ENCODE peak calls at places on chromosomes 13 and 19, in five cellular contexts. Z, T, W, P and C are unnamed samples. For H3K4me1, the result is how much of the 10 kb centered on the place peaks cover.

GRCh38 chr19:33373701-33374405 is at the start of gene CEBPG:
- DNase-seq in W (peak), P (no peak), T (no peak), Z (peak), C (peak)

GRCh38 chr13:107866666-107867623 is 348.4 kb downstream of the LIG4 start:
- DNase-seq in W (no peak), Z (peak), T (no peak), P (no peak), C (no peak)

GRCh38 chr19:38263696-38264485 is 482 bp upstream of the SPINT2 start:
- DNase-seq in Z (no peak), W (no peak), T (no peak), P (no peak), C (no peak)

GRCh38 chr19:36008336-36008978 is at the start of gene SYNE4:
- DNase-seq in W (no peak), P (no peak), Z (peak), T (no peak), C (no peak)

GRCh38 chr19:38173324-38174041 is 50.5 kb downstream of the DPF1 start:
- DNase-seq in T (no peak), P (no peak), Z (no peak), W (no peak), C (no peak)

GRCh38 chr19:49145485-49146407 is 9.4 kb downstream of the HRC start:
- DNase-seq in T (peak), P (peak), Z (peak), W (peak), C (peak)

GRCh38 chr13:98438246-98439135 is 138.4 kb downstream of the STK24 start:
- DNase-seq in Z (no peak), W (no peak), T (no peak), P (no peak), C (no peak)

GRCh38 chr19:45558399-45558878 is 26.2 kb downstream of the OPA3 start:
- DNase-seq in P (no peak), Z (peak), T (peak), W (no peak), C (peak)

GRCh38 chr13:29922281-29922821 is 71.9 kb upstream of the UBL3 start:
- DNase-seq in T (no peak), Z (no peak), W (no peak), P (no peak), C (peak)

GRCh38 chr13:22134261-22134660 is 463.4 kb downstream of the FGF9 start:
- DNase-seq in P (no peak), W (no peak), T (no peak), Z (no peak), C (no peak)

GRCh38 chr13:42747399-42747873 is 33.9 kb upstream of the FAM216B start:
- DNase-seq in P (no peak), T (no peak), W (no peak), Z (no peak), C (peak)

GRCh38 chr19:16417660-16418596 is 53.8 kb downstream of the EPS15L1 start:
- DNase-seq in T (peak), Z (peak), W (peak), P (peak), C (peak)

GRCh38 chr13:110485604-110486003 is 75.9 kb downstream of the RAB20 start:
- DNase-seq in T (no peak), P (no peak), Z (peak), W (no peak), C (peak)

GRCh38 chr19:32287811-32288227 is 57.6 kb upstream of the ZNF507 start:
- DNase-seq in P (peak), T (no peak), Z (peak), W (peak), C (peak)

GRCh38 chr19:13079542-13079986 is 23.1 kb downstream of the LYL1 start:
- DNase-seq in W (peak), Z (no peak), T (no peak), P (no peak), C (peak)

GRCh38 chr13:36344173-36344572 is 2.0 kb downstream of the SPART start:
- DNase-seq in P (no peak), T (no peak), W (peak), Z (no peak), C (peak)

GRCh38 chr13:44259045-44260042 is 114.3 kb upstream of the SERP2 start:
- DNase-seq in P (no peak), T (peak), Z (no peak), W (peak), C (no peak)

GRCh38 chr19:49552749-49553148 is 24.9 kb downstream of the RCN3 start:
- DNase-seq in P (no peak), T (peak), Z (no peak), W (no peak), C (no peak)

GRCh38 chr13:45016792-45017425 is 27.6 kb downstream of the GPALPP1 start:
- DNase-seq in W (no peak), T (no peak), Z (no peak), P (no peak), C (no peak)

DNA sequence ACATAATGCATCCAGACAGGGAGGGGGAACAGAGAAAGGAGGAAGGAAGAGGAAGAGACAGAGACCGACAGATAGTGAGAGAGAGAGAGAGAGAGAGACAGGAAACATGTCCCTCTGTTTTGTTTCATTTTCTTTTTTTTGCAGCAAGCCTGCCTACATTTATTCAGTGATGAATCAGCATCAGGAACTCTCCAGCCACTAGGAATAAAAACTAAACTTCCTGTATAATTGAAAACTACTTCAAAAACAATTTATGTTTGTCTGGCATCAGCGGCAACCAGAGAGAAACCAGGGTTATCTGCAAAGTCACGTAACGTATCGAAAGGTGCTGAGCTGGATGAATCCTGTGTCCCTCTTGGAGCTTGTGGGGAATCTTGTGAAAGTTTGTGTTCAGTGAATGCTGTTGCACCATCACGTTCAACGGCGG is 148.6 kb upstream of the SOX21 start:
- DNase-seq in T (peak), P (no peak), Z (no peak), W (no peak), C (no peak)
- H3K4me3 ChIP-seq in T (peak), P (no peak), Z (no peak), W (peak), C (no peak)

DNA sequence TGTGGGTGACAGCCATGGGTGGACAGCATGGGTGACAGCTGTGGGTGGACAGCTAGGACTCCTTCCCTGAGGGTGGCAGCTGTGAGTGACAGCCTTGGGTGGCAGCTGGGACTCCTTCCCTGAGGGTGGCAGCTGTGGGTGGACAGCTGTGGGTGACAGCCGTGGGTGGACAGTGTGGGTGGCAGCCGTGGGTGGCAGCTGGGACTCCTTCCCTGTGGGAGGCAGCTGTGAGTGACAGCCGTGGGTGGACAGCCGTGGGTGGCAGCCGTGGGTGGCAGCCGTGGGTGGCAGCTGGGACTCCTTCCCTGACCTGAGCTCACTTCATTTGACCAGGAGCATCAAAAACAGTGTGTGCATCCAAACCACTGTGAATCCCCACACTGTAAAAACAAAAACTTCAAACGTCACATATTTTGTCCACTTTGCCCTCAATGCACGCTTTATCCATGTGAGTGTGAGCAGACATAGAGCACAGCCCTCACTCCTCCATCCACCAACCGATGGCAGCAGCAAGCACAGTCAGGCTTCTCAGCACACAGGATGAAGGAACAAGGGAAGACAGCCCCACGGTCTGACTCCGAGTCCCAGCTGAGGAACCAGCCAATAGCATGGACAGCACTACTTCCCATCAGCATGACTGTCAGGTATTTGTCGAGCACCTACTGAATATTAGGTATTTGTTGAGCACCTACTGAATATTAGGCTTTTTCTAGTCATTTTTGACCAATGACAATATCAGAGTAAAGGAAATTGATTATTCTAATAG is 1.6 kb upstream of the CFAP97D2 start:
- DNase-seq in P (no peak), Z (no peak), T (no peak), W (no peak), C (peak)
- H3K4me1 ChIP-seq in P (under half), Z (under half), T (under half), W (under half), C (under half)

GRCh38 chr13:48977973-48978372 is 2.3 kb downstream of the FNDC3A start:
- DNase-seq in P (no peak), W (no peak), Z (no peak), T (no peak), C (no peak)

GRCh38 chr13:48975101-48975925 is at the start of gene FNDC3A:
- DNase-seq in W (peak), T (peak), Z (peak), P (no peak), C (peak)

GRCh38 chr13:48976677-48977625 is 1.2 kb downstream of the FNDC3A start:
- DNase-seq in W (no peak), P (no peak), Z (no peak), T (no peak), C (peak)

GRCh38 chr13:48975926-48976676 is 389 bp downstream of the FNDC3A start:
- DNase-seq in Z (peak), P (peak), T (peak), W (peak), C (peak)

DNA sequence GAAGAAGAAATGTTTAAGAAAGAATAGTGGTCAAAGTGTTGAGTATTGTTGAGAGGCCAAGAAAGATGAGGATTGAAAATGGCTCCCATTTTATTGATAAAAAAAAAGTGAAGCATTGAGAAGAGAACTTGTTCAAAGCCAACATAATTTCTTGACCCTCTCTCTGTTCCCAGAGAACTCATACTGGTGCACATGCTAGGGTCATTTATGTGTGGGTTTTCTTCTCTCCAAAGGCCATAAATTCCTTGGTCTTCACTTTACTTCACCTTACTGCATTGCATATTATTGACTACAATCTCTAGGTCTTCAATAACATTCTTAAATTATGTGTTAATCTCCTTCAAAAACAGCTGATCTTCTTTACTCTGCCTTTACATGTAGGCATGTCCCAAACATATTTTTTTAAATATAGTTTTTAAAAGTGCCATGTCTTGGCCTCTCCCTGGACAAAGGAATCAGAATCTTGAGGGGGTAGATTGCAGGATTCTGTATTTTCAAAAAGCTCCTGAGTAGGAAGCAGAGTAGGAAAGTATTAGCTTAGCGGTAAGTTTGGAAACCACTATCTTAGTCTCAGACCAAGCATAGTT is 1.8 kb upstream of the FNDC3A start:
- DNase-seq in T (no peak), P (no peak), Z (no peak), W (no peak), C (no peak)
- H3K4me3 ChIP-seq in T (no peak), P (no peak), Z (no peak), W (no peak), C (no peak)

DNA sequence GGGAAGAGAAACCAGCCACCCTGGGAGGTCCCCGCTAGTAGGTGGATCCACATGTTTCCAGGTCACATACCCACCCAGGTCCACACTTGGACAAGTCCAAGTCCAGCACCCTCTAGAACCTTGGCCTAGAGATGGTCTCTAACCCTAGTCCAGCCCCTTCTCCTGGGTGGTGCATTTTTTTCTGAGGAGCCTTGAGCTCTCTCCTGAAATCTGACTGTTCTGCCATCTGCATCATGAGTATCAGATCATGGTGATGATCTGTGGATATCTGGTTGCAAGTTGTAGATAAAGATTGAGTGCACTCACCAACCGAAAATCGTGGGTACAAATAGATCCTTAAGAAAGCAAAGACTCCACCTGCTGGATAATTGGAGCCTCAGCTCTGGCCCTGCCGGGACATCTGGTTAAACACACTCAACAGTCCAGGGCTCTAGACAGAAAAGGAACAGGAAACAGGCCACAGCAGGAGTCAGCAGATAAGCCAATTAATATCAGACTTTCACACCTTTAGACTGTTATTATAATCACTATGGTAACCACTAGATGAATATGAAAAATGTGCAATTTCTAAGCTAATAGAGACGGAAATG is 41.1 kb downstream of the GPR12 start:
- DNase-seq in W (no peak), Z (no peak), T (no peak), P (no peak), C (peak)
- H3K4me1 ChIP-seq in W (under half), Z (under half), T (under half), P (under half), C (under half)

DNA sequence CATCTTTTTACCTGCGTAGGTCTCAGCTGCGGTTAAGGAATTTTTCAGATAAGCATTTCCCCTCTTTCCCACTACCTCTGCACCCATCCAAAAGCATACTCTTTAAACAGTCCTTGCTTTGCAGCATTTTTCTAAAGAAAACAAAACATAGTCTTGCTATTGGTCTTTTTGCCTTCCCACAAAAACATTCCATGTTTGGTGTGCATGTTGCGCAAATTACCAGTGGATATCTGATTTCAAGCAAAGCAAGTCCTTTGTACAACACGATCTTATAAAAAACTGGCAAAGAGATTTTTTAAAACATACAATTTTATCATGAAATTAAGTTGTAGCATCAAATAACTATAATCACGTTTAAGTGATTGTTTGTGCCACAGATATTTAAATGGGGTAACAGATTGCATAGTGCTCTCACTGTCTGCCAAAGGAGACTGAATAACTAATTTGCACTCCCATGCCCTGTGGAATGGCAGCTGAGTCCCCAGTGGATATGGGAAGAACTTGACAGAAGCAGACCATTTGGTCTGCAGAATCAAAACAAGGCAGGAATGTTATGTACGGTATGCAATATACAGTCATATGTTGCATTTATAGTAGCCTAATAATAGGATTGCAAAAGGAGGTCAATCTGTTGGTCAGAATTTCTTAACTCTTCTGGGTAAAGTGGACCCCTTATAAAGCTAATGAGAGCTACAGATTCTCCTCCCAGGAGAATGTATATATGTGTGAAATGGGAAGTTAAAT is 285.7 kb downstream of the TBC1D4 start:
- DNase-seq in P (no peak), W (no peak), Z (no peak), T (no peak), C (no peak)
- H3K4me3 ChIP-seq in P (no peak), W (no peak), Z (peak), T (no peak), C (no peak)

DNA sequence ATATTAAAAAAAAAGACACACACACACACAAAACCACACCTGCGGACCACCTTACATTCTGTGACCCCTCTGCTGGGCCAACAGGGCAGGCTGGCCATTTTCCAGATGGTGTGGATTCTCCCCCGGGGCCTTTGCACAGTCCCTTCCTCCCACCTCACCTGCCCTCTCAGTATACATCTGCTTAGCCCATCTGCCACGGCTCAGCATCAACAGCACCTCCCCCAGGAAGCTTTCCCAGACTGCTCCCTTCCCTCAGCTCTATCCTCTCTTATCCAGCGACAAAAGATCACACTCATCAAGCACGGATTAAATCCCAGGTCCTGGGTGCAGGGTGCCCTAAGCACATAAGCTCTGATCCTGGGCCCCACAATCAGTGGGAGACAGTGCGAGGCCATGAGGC is 4.5 kb downstream of the ZNF787 start:
- DNase-seq in Z (no peak), W (no peak), P (no peak), T (no peak), C (no peak)
- H3K4me1 ChIP-seq in Z (under half), W (under half), P (half or more), T (under half), C (under half)

GRCh38 chr19:10416083-10416379 is 4.3 kb upstream of the PDE4A start:
- DNase-seq in W (no peak), T (no peak), P (no peak), Z (no peak), C (no peak)
- H3K4me3 ChIP-seq in W (no peak), T (no peak), P (peak), Z (peak), C (peak)

GRCh38 chr19:3099347-3100145 is 5.4 kb downstream of the GNA11 start:
- DNase-seq in T (no peak), W (no peak), Z (no peak), P (no peak), C (no peak)
- H3K4me1 ChIP-seq in T (under half), W (under half), Z (under half), P (half or more), C (under half)

GRCh38 chr19:53333071-53333465 is 481 bp upstream of the ZNF845 start:
- DNase-seq in P (no peak), W (peak), T (no peak), Z (peak), C (peak)
- H3K4me3 ChIP-seq in P (peak), W (peak), T (peak), Z (peak), C (peak)